ENCODE peak calls at places on chromosomes 13 and 19, in nine cellular contexts. One of them, this sample, is unnamed.

GRCh38 chr13:88729605-88730004 is 1058.4 kb downstream of the SLITRK5 start:
- DNase-seq in PC-9: no peak
- DNase-seq in cardiac muscle cell: no peak
- DNase-seq in Panc1: no peak
- DNase-seq in body of pancreas: no peak
- DNase-seq in GM23338: no peak
- DNase-seq in CD8-positive, alpha-beta memory T cell: no peak
- DNase-seq in tibial nerve: no peak
- DNase-seq in ovary: no peak
- DNase-seq in this sample: no peak

GRCh38 chr13:24254151-24254810 is 55.1 kb upstream of the C1QTNF9 start:
- DNase-seq in CD8-positive, alpha-beta memory T cell: peak; percentile 74
- DNase-seq in Panc1: no peak
- DNase-seq in body of pancreas: peak; percentile 65
- DNase-seq in tibial nerve: no peak
- DNase-seq in ovary: no peak
- DNase-seq in PC-9: no peak
- DNase-seq in cardiac muscle cell: peak; percentile 74
- DNase-seq in GM23338: no peak
- DNase-seq in this sample: no peak

GRCh38 chr13:46963874-46964273 is 67.0 kb upstream of the HTR2A start:
- DNase-seq in tibial nerve: no peak
- DNase-seq in Panc1: no peak
- DNase-seq in CD8-positive, alpha-beta memory T cell: no peak
- DNase-seq in body of pancreas: no peak
- DNase-seq in cardiac muscle cell: no peak
- DNase-seq in ovary: no peak
- DNase-seq in GM23338: no peak
- DNase-seq in PC-9: no peak
- DNase-seq in this sample: no peak

GRCh38 chr13:113044431-113045114 is 61.0 kb upstream of the F7 start:
- DNase-seq in body of pancreas: no peak
- DNase-seq in tibial nerve: no peak
- DNase-seq in Panc1: no peak
- DNase-seq in ovary: no peak
- DNase-seq in cardiac muscle cell: no peak
- DNase-seq in PC-9: no peak
- DNase-seq in CD8-positive, alpha-beta memory T cell: no peak
- DNase-seq in GM23338: no peak
- DNase-seq in this sample: no peak

GRCh38 chr19:57947088-57947418 is 453 bp downstream of the ZNF256 start:
- DNase-seq in tibial nerve: no peak
- DNase-seq in GM23338: no peak
- DNase-seq in body of pancreas: no peak
- DNase-seq in PC-9: peak; percentile 5
- DNase-seq in ovary: no peak
- DNase-seq in Panc1: no peak
- DNase-seq in CD8-positive, alpha-beta memory T cell: no peak
- DNase-seq in cardiac muscle cell: no peak
- DNase-seq in this sample: no peak

GRCh38 chr19:58450836-58451357 is 525 bp upstream of the ZNF324B start:
- DNase-seq in CD8-positive, alpha-beta memory T cell: no peak
- DNase-seq in tibial nerve: no peak
- DNase-seq in PC-9: no peak
- DNase-seq in cardiac muscle cell: no peak
- DNase-seq in GM23338: no peak
- DNase-seq in ovary: no peak
- DNase-seq in body of pancreas: peak; percentile 48
- DNase-seq in Panc1: no peak
- DNase-seq in this sample: no peak

GRCh38 chr19:28521169-28521568 is 691.8 kb downstream of the UQCRFS1 start:
- DNase-seq in ovary: no peak
- DNase-seq in tibial nerve: no peak
- DNase-seq in GM23338: no peak
- DNase-seq in cardiac muscle cell: no peak
- DNase-seq in body of pancreas: no peak
- DNase-seq in Panc1: no peak
- DNase-seq in PC-9: no peak
- DNase-seq in CD8-positive, alpha-beta memory T cell: no peak
- DNase-seq in this sample: no peak

GRCh38 chr19:21432590-21432989 is 35.7 kb downstream of the ZNF493 start:
- DNase-seq in tibial nerve: no peak
- DNase-seq in GM23338: no peak
- DNase-seq in CD8-positive, alpha-beta memory T cell: no peak
- DNase-seq in body of pancreas: peak; percentile 80
- DNase-seq in cardiac muscle cell: no peak
- DNase-seq in ovary: no peak
- DNase-seq in PC-9: no peak
- DNase-seq in Panc1: no peak
- DNase-seq in this sample: no peak

GRCh38 chr13:83780201-83780600 is 102.1 kb downstream of the SLITRK1 start:
- DNase-seq in GM23338: peak; percentile 82
- DNase-seq in ovary: no peak
- DNase-seq in body of pancreas: peak; percentile 5
- DNase-seq in PC-9: no peak
- DNase-seq in cardiac muscle cell: peak; percentile 63
- DNase-seq in CD8-positive, alpha-beta memory T cell: no peak
- DNase-seq in Panc1: peak; percentile 7
- DNase-seq in tibial nerve: no peak
- DNase-seq in this sample: no peak

GRCh38 chr13:40518481-40518882 is 148.0 kb downstream of the FOXO1 start:
- DNase-seq in PC-9: peak; percentile 20
- DNase-seq in body of pancreas: peak; percentile 69
- DNase-seq in ovary: no peak
- DNase-seq in CD8-positive, alpha-beta memory T cell: peak; percentile 52
- DNase-seq in Panc1: no peak
- DNase-seq in cardiac muscle cell: no peak
- DNase-seq in GM23338: no peak
- DNase-seq in tibial nerve: no peak
- DNase-seq in this sample: no peak

GRCh38 chr19:2129486-2129885 is 21.9 kb downstream of the AP3D1 start:
- DNase-seq in GM23338: no peak
- DNase-seq in Panc1: no peak
- DNase-seq in cardiac muscle cell: no peak
- DNase-seq in body of pancreas: no peak
- DNase-seq in PC-9: no peak
- DNase-seq in tibial nerve: no peak
- DNase-seq in ovary: no peak
- DNase-seq in CD8-positive, alpha-beta memory T cell: no peak
- DNase-seq in this sample: no peak

GRCh38 chr19:343451-343931 is 1.1 kb downstream of the MIER2 start:
- DNase-seq in CD8-positive, alpha-beta memory T cell: no peak
- DNase-seq in Panc1: no peak
- DNase-seq in ovary: no peak
- DNase-seq in PC-9: peak; percentile 11
- DNase-seq in cardiac muscle cell: peak; percentile 9
- DNase-seq in body of pancreas: no peak
- DNase-seq in tibial nerve: no peak
- DNase-seq in GM23338: peak; percentile 17
- DNase-seq in this sample: no peak

GRCh38 chr19:1860133-1860775 is 3.1 kb downstream of the KLF16 start:
- DNase-seq in PC-9: peak; percentile 36
- DNase-seq in ovary: peak; percentile 86
- DNase-seq in body of pancreas: peak; percentile 78
- DNase-seq in CD8-positive, alpha-beta memory T cell: peak; percentile 54
- DNase-seq in GM23338: peak; percentile 73
- DNase-seq in Panc1: no peak
- DNase-seq in cardiac muscle cell: peak; percentile 87
- DNase-seq in tibial nerve: no peak
- DNase-seq in this sample: no peak

DNA sequence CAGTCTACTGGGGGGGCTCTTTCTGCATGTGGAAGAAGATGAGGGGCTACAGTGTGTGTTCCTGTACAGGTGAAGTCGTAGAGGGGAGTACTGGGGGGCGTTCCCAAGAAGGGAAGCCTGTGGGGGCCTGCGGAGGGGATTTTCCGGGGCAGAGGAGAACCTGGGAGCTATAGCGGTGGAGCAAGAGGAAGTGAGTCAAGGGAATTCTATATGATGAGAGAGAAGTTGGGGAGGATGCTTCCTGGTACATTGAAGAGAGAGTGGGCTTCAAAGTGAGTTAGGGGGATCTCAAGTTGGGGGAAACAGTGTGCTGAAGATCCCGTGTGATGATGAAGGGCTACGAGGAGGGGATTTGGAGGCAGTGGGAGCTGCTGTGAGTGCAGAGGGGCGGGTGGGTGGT is 1.9 kb upstream of the CACNG8 start:
- DNase-seq in CD8-positive, alpha-beta memory T cell: no peak
- DNase-seq in GM23338: peak; percentile 59
- DNase-seq in cardiac muscle cell: no peak
- DNase-seq in body of pancreas: no peak
- DNase-seq in PC-9: no peak
- DNase-seq in tibial nerve: no peak
- DNase-seq in ovary: no peak
- DNase-seq in Panc1: no peak
- DNase-seq in this sample: no peak
- H3K4me3 ChIP-seq in CD8-positive, alpha-beta memory T cell: no peak overlapping the region
- H3K4me3 ChIP-seq in GM23338: peak overlapping the region; percentile 98
- H3K4me3 ChIP-seq in cardiac muscle cell: no peak overlapping the region
- H3K4me3 ChIP-seq in body of pancreas: no peak overlapping the region
- H3K4me3 ChIP-seq in PC-9: no peak overlapping the region
- H3K4me3 ChIP-seq in tibial nerve: no peak overlapping the region
- H3K4me3 ChIP-seq in ovary: no peak overlapping the region
- H3K4me3 ChIP-seq in Panc1: peak overlapping the region; percentile 83
- H3K4me3 ChIP-seq in this sample: no peak overlapping the region

GRCh38 chr13:99693351-99693750 is 192.1 kb downstream of the TM9SF2 start:
- DNase-seq in tibial nerve: no peak
- DNase-seq in ovary: no peak
- DNase-seq in Panc1: no peak
- DNase-seq in body of pancreas: no peak
- DNase-seq in CD8-positive, alpha-beta memory T cell: no peak
- DNase-seq in PC-9: no peak
- DNase-seq in GM23338: no peak
- DNase-seq in cardiac muscle cell: no peak
- DNase-seq in this sample: no peak
- H3K4me1 ChIP-seq in tibial nerve: no peaks in the 10 kb centered on the region
- H3K4me1 ChIP-seq in ovary: no peaks in the 10 kb centered on the region
- H3K4me1 ChIP-seq in Panc1: no peaks in the 10 kb centered on the region
- H3K4me1 ChIP-seq in body of pancreas: no peaks in the 10 kb centered on the region
- H3K4me1 ChIP-seq in CD8-positive, alpha-beta memory T cell: no peaks in the 10 kb centered on the region
- H3K4me1 ChIP-seq in PC-9: no peaks in the 10 kb centered on the region
- H3K4me1 ChIP-seq in GM23338: peaks cover 63% of the 10 kb centered on the region
- H3K4me1 ChIP-seq in cardiac muscle cell: peaks cover 13% of the 10 kb centered on the region
- H3K4me1 ChIP-seq in this sample: no peaks in the 10 kb centered on the region

GRCh38 chr19:30778961-30779690 is 406.9 kb downstream of the ZNF536 start:
- DNase-seq in ovary: no peak
- DNase-seq in cardiac muscle cell: no peak
- DNase-seq in body of pancreas: no peak
- DNase-seq in CD8-positive, alpha-beta memory T cell: no peak
- DNase-seq in GM23338: no peak
- DNase-seq in Panc1: no peak
- DNase-seq in tibial nerve: no peak
- DNase-seq in PC-9: no peak
- DNase-seq in this sample: peak; percentile 44
- H3K4me3 ChIP-seq in ovary: no peak overlapping the region
- H3K4me3 ChIP-seq in cardiac muscle cell: no peak overlapping the region
- H3K4me3 ChIP-seq in body of pancreas: no peak overlapping the region
- H3K4me3 ChIP-seq in CD8-positive, alpha-beta memory T cell: no peak overlapping the region
- H3K4me3 ChIP-seq in GM23338: no peak overlapping the region
- H3K4me3 ChIP-seq in Panc1: no peak overlapping the region
- H3K4me3 ChIP-seq in tibial nerve: no peak overlapping the region
- H3K4me3 ChIP-seq in PC-9: no peak overlapping the region
- H3K4me3 ChIP-seq in this sample: no peak overlapping the region

DNA sequence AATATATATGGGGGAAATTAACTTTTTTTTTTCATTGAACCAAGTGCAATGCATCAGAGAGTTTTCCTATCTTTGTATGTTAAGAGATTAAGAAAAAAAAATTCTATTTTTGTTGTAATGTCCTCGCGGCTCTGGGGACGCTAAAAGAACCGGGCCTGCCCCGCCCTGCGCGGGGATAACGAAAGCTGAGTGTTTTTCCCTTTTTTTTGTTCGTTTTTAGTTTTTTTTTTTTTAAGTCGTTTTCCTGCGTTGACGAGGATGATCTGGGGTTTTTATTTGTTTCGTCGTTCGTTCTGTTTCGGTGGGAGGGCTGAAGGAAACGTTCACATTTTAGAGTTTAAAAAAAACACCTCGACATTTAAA is 5.7 kb downstream of the LYL1 start:
- DNase-seq in tibial nerve: no peak
- DNase-seq in CD8-positive, alpha-beta memory T cell: no peak
- DNase-seq in ovary: no peak
- DNase-seq in PC-9: no peak
- DNase-seq in body of pancreas: no peak
- DNase-seq in GM23338: no peak
- DNase-seq in Panc1: no peak
- DNase-seq in cardiac muscle cell: no peak
- DNase-seq in this sample: no peak
- H3K4me1 ChIP-seq in tibial nerve: peaks cover 68% of the 10 kb centered on the region
- H3K4me1 ChIP-seq in CD8-positive, alpha-beta memory T cell: peaks cover 60% of the 10 kb centered on the region
- H3K4me1 ChIP-seq in ovary: peaks cover 9% of the 10 kb centered on the region
- H3K4me1 ChIP-seq in PC-9: peaks cover 9% of the 10 kb centered on the region
- H3K4me1 ChIP-seq in body of pancreas: peaks cover 19% of the 10 kb centered on the region
- H3K4me1 ChIP-seq in GM23338: peaks cover 35% of the 10 kb centered on the region
- H3K4me1 ChIP-seq in Panc1: peaks cover 41% of the 10 kb centered on the region
- H3K4me1 ChIP-seq in cardiac muscle cell: peaks cover 3% of the 10 kb centered on the region
- H3K4me1 ChIP-seq in this sample: peaks cover 82% of the 10 kb centered on the region

GRCh38 chr13:39106216-39106995 is 68.2 kb downstream of the NHLRC3 start:
- DNase-seq in PC-9: no peak
- DNase-seq in Panc1: no peak
- DNase-seq in tibial nerve: no peak
- DNase-seq in ovary: no peak
- DNase-seq in body of pancreas: no peak
- DNase-seq in CD8-positive, alpha-beta memory T cell: no peak
- DNase-seq in GM23338: no peak
- DNase-seq in cardiac muscle cell: no peak
- DNase-seq in this sample: no peak

GRCh38 chr13:39107484-39108040 is 69.3 kb downstream of the NHLRC3 start:
- DNase-seq in CD8-positive, alpha-beta memory T cell: no peak
- DNase-seq in tibial nerve: no peak
- DNase-seq in cardiac muscle cell: no peak
- DNase-seq in GM23338: no peak
- DNase-seq in Panc1: no peak
- DNase-seq in ovary: no peak
- DNase-seq in body of pancreas: no peak
- DNase-seq in PC-9: no peak
- DNase-seq in this sample: no peak

GRCh38 chr13:39110518-39111097 is 72.4 kb downstream of the NHLRC3 start:
- DNase-seq in ovary: no peak
- DNase-seq in Panc1: no peak
- DNase-seq in PC-9: no peak
- DNase-seq in tibial nerve: no peak
- DNase-seq in CD8-positive, alpha-beta memory T cell: no peak
- DNase-seq in body of pancreas: no peak
- DNase-seq in cardiac muscle cell: no peak
- DNase-seq in GM23338: no peak
- DNase-seq in this sample: no peak

GRCh38 chr13:39108746-39109145 is 70.5 kb downstream of the NHLRC3 start:
- DNase-seq in CD8-positive, alpha-beta memory T cell: no peak
- DNase-seq in body of pancreas: no peak
- DNase-seq in cardiac muscle cell: no peak
- DNase-seq in PC-9: no peak
- DNase-seq in Panc1: no peak
- DNase-seq in GM23338: no peak
- DNase-seq in ovary: no peak
- DNase-seq in tibial nerve: no peak
- DNase-seq in this sample: no peak

DNA sequence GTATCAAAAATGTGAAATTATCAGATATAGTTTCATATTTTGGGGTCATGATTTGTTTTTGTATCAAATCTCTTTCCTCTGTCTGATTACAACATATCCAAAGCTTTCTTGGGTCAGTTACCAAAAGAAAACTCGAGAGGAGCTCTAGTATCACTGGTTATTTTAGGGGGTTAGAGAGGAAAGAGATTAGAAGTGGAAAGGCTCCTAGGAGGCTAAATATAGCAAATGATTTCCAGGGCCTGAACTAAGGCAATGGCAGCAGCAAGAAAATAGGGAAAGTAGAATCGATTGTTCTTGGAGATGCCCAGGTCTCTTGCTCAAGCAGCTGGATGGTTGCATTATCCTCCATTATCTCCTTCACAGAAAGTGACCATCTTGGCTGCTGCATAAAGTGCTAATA is 72.9 kb downstream of the NHLRC3 start:
- DNase-seq in PC-9: no peak
- DNase-seq in CD8-positive, alpha-beta memory T cell: no peak
- DNase-seq in ovary: no peak
- DNase-seq in tibial nerve: no peak
- DNase-seq in Panc1: no peak
- DNase-seq in cardiac muscle cell: no peak
- DNase-seq in GM23338: no peak
- DNase-seq in body of pancreas: no peak
- DNase-seq in this sample: no peak
- H3K4me3 ChIP-seq in PC-9: no peak overlapping the region
- H3K4me3 ChIP-seq in CD8-positive, alpha-beta memory T cell: no peak overlapping the region
- H3K4me3 ChIP-seq in ovary: no peak overlapping the region
- H3K4me3 ChIP-seq in tibial nerve: no peak overlapping the region
- H3K4me3 ChIP-seq in Panc1: no peak overlapping the region
- H3K4me3 ChIP-seq in cardiac muscle cell: no peak overlapping the region
- H3K4me3 ChIP-seq in GM23338: no peak overlapping the region
- H3K4me3 ChIP-seq in body of pancreas: no peak overlapping the region
- H3K4me3 ChIP-seq in this sample: no peak overlapping the region